ENCODE peak calls at places on chromosome 15, in seven cellular contexts. S, A, Y, V, J, C and B are unnamed samples.

GRCh38 chr15:64775551-64776401 is at the start of gene RBPMS2:
- DNase-seq in C (no peak), A (no peak), Y (peak), V (no peak), J (no peak), S (no peak), B (peak)

GRCh38 chr15:38660726-38661125 is 96.1 kb upstream of the RASGRP1 start:
- DNase-seq in Y (no peak), J (no peak), V (no peak), S (no peak), A (no peak), C (no peak), B (no peak)

GRCh38 chr15:101399431-101399830 is 90.1 kb downstream of the PCSK6 start:
- DNase-seq in A (no peak), Y (no peak), V (no peak), S (no peak), J (no peak), C (no peak), B (no peak)

GRCh38 chr15:71116366-71116765 is 1.1 kb downstream of the THSD4 start:
- DNase-seq in J (no peak), V (no peak), Y (peak), C (no peak), S (no peak), A (no peak), B (no peak)

GRCh38 chr15:99481831-99482230 is 84.0 kb upstream of the MEF2A start:
- DNase-seq in S (no peak), J (no peak), Y (no peak), A (no peak), C (no peak), V (no peak), B (no peak)

GRCh38 chr15:75867428-75867827 is 24.2 kb downstream of the UBE2Q2 start:
- DNase-seq in V (no peak), Y (no peak), A (no peak), C (no peak), J (no peak), S (no peak), B (no peak)

GRCh38 chr15:49235446-49236207 is 65.6 kb downstream of the GALK2 start:
- DNase-seq in Y (peak), J (peak), V (no peak), S (no peak), C (no peak), A (no peak), B (peak)

GRCh38 chr15:80384442-80384841 is 19.7 kb upstream of the ARNT2 start:
- DNase-seq in V (no peak), S (no peak), Y (no peak), J (no peak), A (no peak), C (no peak), B (no peak)

GRCh38 chr15:63250312-63250965 is 27.0 kb upstream of the APH1B start:
- DNase-seq in J (peak), Y (no peak), V (no peak), S (no peak), A (no peak), C (no peak), B (no peak)

GRCh38 chr15:40694706-40695468 is at the start of gene RAD51:
- DNase-seq in A (peak), C (peak), S (peak), V (peak), Y (peak), J (peak), B (peak)

GRCh38 chr15:39631357-39631756 is 50.5 kb downstream of the THBS1 start:
- DNase-seq in C (no peak), A (no peak), S (no peak), J (no peak), Y (no peak), V (no peak), B (no peak)